ENCODE peak calls at places on chromosomes 3 and 15, in five cellular contexts. X is A549, V is HepG2, J is GM12878, O is K562. L is an unnamed sample.

GRCh38 chr3:73086071-73086494 is 24.6 kb downstream of the EBLN2 start:
- DNase-seq in V (peak; percentile 34), J (no peak), O (peak; percentile 42), X (peak; percentile 28), L (peak; percentile 53)

GRCh38 chr15:65533057-65533752 is 2.9 kb downstream of the HACD3 start:
- DNase-seq in V (no peak), J (no peak), X (no peak), O (peak; percentile 29), L (no peak)

GRCh38 chr3:45367451-45367850 is 20.9 kb upstream of the LARS2 start:
- DNase-seq in J (no peak), O (no peak), X (no peak), V (no peak), L (peak; percentile 58)

GRCh38 chr3:188180114-188180513 is 26.2 kb downstream of the LPP start:
- DNase-seq in J (no peak), V (no peak), X (no peak), O (no peak), L (no peak)

GRCh38 chr3:35492846-35493245 is 146.5 kb upstream of the ARPP21 start:
- DNase-seq in J (no peak), V (no peak), X (no peak), O (no peak), L (no peak)

GRCh38 chr15:81211376-81211775 is 14.7 kb downstream of the IL16 start:
- DNase-seq in X (no peak), O (no peak), J (no peak), V (no peak), L (no peak)

GRCh38 chr3:169541528-169541927 is 122.0 kb downstream of the MECOM start:
- DNase-seq in J (no peak), X (no peak), O (no peak), V (no peak), L (no peak)

GRCh38 chr3:197471221-197472010 is 84.4 kb downstream of the BDH1 start:
- DNase-seq in O (no peak), X (no peak), J (no peak), V (peak; percentile 76), L (no peak)

GRCh38 chr3:13137808-13138565 is 64.8 kb upstream of the IQSEC1 start:
- DNase-seq in O (no peak), V (no peak), X (no peak), J (no peak), L (no peak)

GRCh38 chr3:176950743-176951142 is 246.5 kb downstream of the TBL1XR1 start:
- DNase-seq in X (no peak), V (no peak), O (no peak), J (no peak), L (no peak)

GRCh38 chr3:67241084-67241483 is 243.0 kb downstream of the KBTBD8 start:
- DNase-seq in X (no peak), V (no peak), O (no peak), J (no peak), L (no peak)

GRCh38 chr15:75360391-75360790 is 8.0 kb downstream of the MAN2C1 start:
- DNase-seq in O (no peak), J (no peak), V (no peak), X (no peak), L (peak; percentile 57)

GRCh38 chr15:99409560-99409959 is 156.2 kb upstream of the MEF2A start:
- DNase-seq in V (no peak), J (no peak), O (no peak), X (no peak), L (no peak)

GRCh38 chr3:57757642-57758297 is 1.7 kb downstream of the SLMAP start:
- DNase-seq in O (no peak), X (peak; percentile 19), V (peak; percentile 43), J (no peak), L (peak; percentile 35)

GRCh38 chr3:194313642-194314430 is 37.3 kb downstream of the CPN2 start:
- DNase-seq in V (no peak), J (no peak), O (no peak), X (no peak), L (peak; percentile 27)

GRCh38 chr3:155519081-155519480 is 225.6 kb upstream of the STRIT1 start:
- DNase-seq in V (no peak), O (no peak), J (no peak), X (no peak), L (no peak)

GRCh38 chr3:122052968-122053367 is 2.2 kb upstream of the CD86 start:
- DNase-seq in X (no peak), O (no peak), J (no peak), V (no peak), L (peak; percentile 25)

GRCh38 chr3:39028466-39028865 is 23.3 kb downstream of the SCN11A start:
- DNase-seq in X (no peak), O (no peak), J (no peak), V (no peak), L (no peak)

GRCh38 chr3:70832035-70832795 is 519.8 kb upstream of the MDFIC2 start:
- DNase-seq in O (no peak), J (no peak), V (no peak), X (no peak), L (no peak)

GRCh38 chr3:175335229-175335628 is 476.1 kb downstream of the NAALADL2 start:
- DNase-seq in O (no peak), X (no peak), J (no peak), V (no peak), L (no peak)

GRCh38 chr15:77810180-77810579 is 177.5 kb upstream of the LINGO1 start:
- DNase-seq in O (no peak), V (no peak), J (no peak), X (no peak), L (no peak)

GRCh38 chr15:70589221-70589620 is 174.1 kb downstream of the UACA start:
- DNase-seq in V (no peak), X (no peak), O (no peak), J (no peak), L (peak; percentile 97)

GRCh38 chr3:54970895-54971294 is 43.0 kb upstream of the LRTM1 start:
- DNase-seq in X (no peak), O (no peak), J (no peak), V (no peak), L (no peak)

GRCh38 chr3:21036888-21037287 is 714.1 kb downstream of the ZNF385D start:
- DNase-seq in V (no peak), X (no peak), O (no peak), J (no peak), L (no peak)

GRCh38 chr3:32443471-32443870 is 51.8 kb downstream of the CMTM7 start:
- DNase-seq in O (no peak), X (no peak), J (no peak), V (no peak), L (no peak)

GRCh38 chr3:190414297-190414696 is 26.3 kb downstream of the CLDN16 start:
- DNase-seq in V (no peak), X (no peak), O (no peak), J (no peak), L (no peak)

GRCh38 chr15:41241251-41241964 is 10.3 kb downstream of the CHP1 start:
- DNase-seq in J (no peak), O (peak; percentile 17), V (peak; percentile 91), X (no peak), L (no peak)

GRCh38 chr3:32856355-32856889 is 38.6 kb downstream of the TRIM71 start:
- DNase-seq in X (no peak), O (no peak), J (no peak), V (peak; percentile 65), L (no peak)

GRCh38 chr3:38454884-38455638 is 1.4 kb downstream of the ACVR2B start:
- DNase-seq in J (no peak), V (peak; percentile 81), O (peak; percentile 87), X (peak; percentile 82), L (peak; percentile 37)

GRCh38 chr15:62845239-62846126 is 197.1 kb upstream of the TPM1 start:
- DNase-seq in J (no peak), O (no peak), V (peak; percentile 41), X (peak; percentile 51), L (no peak)

GRCh38 chr3:29440321-29441019 is 159.6 kb downstream of the RBMS3 start:
- DNase-seq in V (no peak), X (no peak), O (no peak), J (no peak), L (no peak)

GRCh38 chr15:90535254-90535653 is 5.5 kb downstream of the CRTC3 start:
- DNase-seq in J (no peak), O (no peak), V (no peak), X (no peak), L (no peak)

GRCh38 chr3:123027292-123028232 is at the start of gene SEMA5B:
- DNase-seq in V (no peak), O (peak; percentile 56), J (no peak), X (peak; percentile 36), L (no peak)

GRCh38 chr15:52481915-52482314 is 46.8 kb downstream of the MYO5A start:
- DNase-seq in V (no peak), X (no peak), O (no peak), J (peak; percentile 81), L (peak; percentile 90)

GRCh38 chr3:10697918-10698317 is 118.1 kb upstream of the SLC6A11 start:
- DNase-seq in X (no peak), V (no peak), J (no peak), O (peak; percentile 76), L (no peak)
- TF ChIP-seq MYC in X (no peak), V (no peak), J (no peak), O (no peak), L (no peak)

GRCh38 chr3:130516645-130517512 is at the start of gene COL6A6:
- DNase-seq in J (no peak), X (no peak), V (no peak), O (no peak), L (no peak)
- TF ChIP-seq MAX in J (no peak), X (no peak), V (no peak), O (no peak), L (no peak)

GRCh38 chr3:10417849-10418248 is 87.5 kb downstream of the ATP2B2 start:
- DNase-seq in J (no peak), X (peak; percentile 37), V (peak; percentile 38), O (peak; percentile 38), L (peak; percentile 40)
- TF ChIP-seq CTCF in J (peak; percentile 33), X (peak; percentile 63), V (peak; percentile 70), O (peak; percentile 77), L (peak; percentile 12)

DNA sequence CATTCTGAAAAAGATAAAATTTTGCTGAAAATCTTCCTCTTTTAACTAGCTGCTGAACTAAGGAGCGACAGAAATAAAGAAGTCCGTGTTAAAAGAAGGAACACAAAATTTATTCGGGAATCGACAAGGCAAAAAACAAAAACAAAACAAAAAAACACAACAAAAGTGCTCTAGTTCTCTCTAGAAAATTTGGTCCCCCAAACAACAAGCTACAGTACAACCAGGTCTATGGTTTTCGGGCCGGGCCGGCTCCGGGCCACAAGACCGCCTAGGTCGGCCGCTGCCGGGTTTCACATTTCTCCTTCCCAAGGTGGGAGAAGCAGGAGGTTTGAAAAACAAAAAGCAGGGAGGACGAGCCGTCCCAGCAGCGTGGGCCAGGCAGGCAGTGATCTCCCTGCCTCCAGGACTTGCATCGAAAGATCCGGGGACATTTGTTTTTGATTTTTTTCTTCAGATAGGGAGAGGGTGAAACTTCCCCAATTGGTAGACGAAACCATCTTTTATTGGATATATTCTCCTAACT is 2.7 kb downstream of the FOXL2 start:
- DNase-seq in X (no peak), J (no peak), V (no peak), O (no peak), L (no peak)
- TF ChIP-seq MYC in X (no peak), J (no peak), V (no peak), O (no peak), L (no peak)